ENCODE peak calls at places on chromosomes 3 and 15, in five cellular contexts. T is T-helper 2 cell; B is activated gamma-delta T cell treated with anti-CD3 and anti-CD28 coated beads, Interleukin-2, amount 50 U/mL, for 16 hours; D is midbrain; U is GM20000. X is an unnamed sample.

GRCh38 chr15:99777144-99777543 is 43.9 kb upstream of the LYSMD4 start:
- DNase-seq in T (no peak), U (no peak), D (no peak), B (no peak), X (no peak)

GRCh38 chr3:49724586-49724985 is 835 bp upstream of the GMPPB start:
- DNase-seq in U (peak), T (peak), D (no peak), B (no peak), X (no peak)

GRCh38 chr3:97981886-97982285 is 9.7 kb upstream of the RIOX2 start:
- DNase-seq in B (no peak), D (no peak), T (no peak), U (no peak), X (no peak)

GRCh38 chr15:93563218-93563617 is 474.2 kb upstream of the RGMA start:
- DNase-seq in T (no peak), U (no peak), D (no peak), B (no peak), X (no peak)

GRCh38 chr3:24123596-24123995 is 178.5 kb downstream of the NR1D2 start:
- DNase-seq in T (no peak), U (no peak), D (no peak), B (no peak), X (no peak)

GRCh38 chr3:5095879-5096278 is 26.2 kb upstream of the ARL8B start:
- DNase-seq in D (peak), U (no peak), T (no peak), B (no peak), X (no peak)

GRCh38 chr15:71252036-71252898 is 137.0 kb downstream of the THSD4 start:
- DNase-seq in T (no peak), U (no peak), D (no peak), B (no peak), X (no peak)

GRCh38 chr15:65476942-65477341 is 40.5 kb downstream of the DPP8 start:
- DNase-seq in B (no peak), D (no peak), T (no peak), U (no peak), X (peak)

GRCh38 chr15:55132672-55133071 is 64.1 kb downstream of the RSL24D1 start:
- DNase-seq in D (no peak), T (no peak), B (no peak), U (no peak), X (no peak)

GRCh38 chr15:70596354-70597055 is 166.9 kb downstream of the UACA start:
- DNase-seq in T (no peak), U (no peak), D (no peak), B (no peak), X (peak)

X was measured in NB4.